ENCODE peak calls at places on chromosome 18, in ten cellular contexts. One of them, this sample, is unnamed.

GRCh38 chr18:75880266-75880665 is 452.8 kb upstream of the SMIM21 start:
- DNase-seq in ovary: no peak
- DNase-seq in psoas muscle: no peak
- DNase-seq in AG09319: no peak
- DNase-seq in stomach: no peak
- DNase-seq in cardiac fibroblast: no peak
- DNase-seq in Peyer's patch: no peak
- DNase-seq in WERI-Rb-1: no peak
- DNase-seq in AG09309: no peak
- DNase-seq in esophagus muscularis mucosa: no peak
- DNase-seq in this sample: peak

GRCh38 chr18:79933765-79934164 is 17.7 kb downstream of the SLC66A2 start:
- DNase-seq in ovary: peak
- DNase-seq in psoas muscle: no peak
- DNase-seq in AG09319: no peak
- DNase-seq in stomach: no peak
- DNase-seq in cardiac fibroblast: peak
- DNase-seq in Peyer's patch: no peak
- DNase-seq in WERI-Rb-1: peak
- DNase-seq in AG09309: no peak
- DNase-seq in esophagus muscularis mucosa: no peak
- DNase-seq in this sample: no peak

GRCh38 chr18:21600526-21601410 is at the start of gene ESCO1:
- DNase-seq in ovary: peak
- DNase-seq in psoas muscle: peak
- DNase-seq in AG09319: peak
- DNase-seq in stomach: peak
- DNase-seq in cardiac fibroblast: peak
- DNase-seq in Peyer's patch: peak
- DNase-seq in WERI-Rb-1: peak
- DNase-seq in AG09309: peak
- DNase-seq in esophagus muscularis mucosa: peak
- DNase-seq in this sample: peak

GRCh38 chr18:4230450-4231168 is 224.5 kb downstream of the DLGAP1 start:
- DNase-seq in ovary: no peak
- DNase-seq in psoas muscle: no peak
- DNase-seq in AG09319: no peak
- DNase-seq in stomach: no peak
- DNase-seq in cardiac fibroblast: no peak
- DNase-seq in Peyer's patch: no peak
- DNase-seq in WERI-Rb-1: no peak
- DNase-seq in AG09309: no peak
- DNase-seq in esophagus muscularis mucosa: no peak
- DNase-seq in this sample: no peak

GRCh38 chr18:63882333-63883141 is 5.0 kb upstream of the SERPINB2 start:
- DNase-seq in ovary: no peak
- DNase-seq in psoas muscle: no peak
- DNase-seq in AG09319: no peak
- DNase-seq in stomach: peak
- DNase-seq in cardiac fibroblast: peak
- DNase-seq in Peyer's patch: no peak
- DNase-seq in WERI-Rb-1: no peak
- DNase-seq in AG09309: peak
- DNase-seq in esophagus muscularis mucosa: no peak
- DNase-seq in this sample: no peak

GRCh38 chr18:51273435-51273834 is 76.0 kb upstream of the MEX3C start:
- DNase-seq in ovary: no peak
- DNase-seq in psoas muscle: no peak
- DNase-seq in AG09319: no peak
- DNase-seq in stomach: no peak
- DNase-seq in cardiac fibroblast: peak
- DNase-seq in Peyer's patch: no peak
- DNase-seq in WERI-Rb-1: no peak
- DNase-seq in AG09309: no peak
- DNase-seq in esophagus muscularis mucosa: no peak
- DNase-seq in this sample: no peak

GRCh38 chr18:63223837-63224236 is 95.7 kb downstream of the BCL2 start:
- DNase-seq in ovary: no peak
- DNase-seq in psoas muscle: no peak
- DNase-seq in AG09319: no peak
- DNase-seq in stomach: no peak
- DNase-seq in cardiac fibroblast: no peak
- DNase-seq in Peyer's patch: no peak
- DNase-seq in WERI-Rb-1: no peak
- DNase-seq in AG09309: no peak
- DNase-seq in esophagus muscularis mucosa: no peak
- DNase-seq in this sample: no peak

GRCh38 chr18:69484699-69485396 is 84.2 kb downstream of the DOK6 start:
- DNase-seq in ovary: no peak
- DNase-seq in psoas muscle: no peak
- DNase-seq in AG09319: no peak
- DNase-seq in stomach: no peak
- DNase-seq in cardiac fibroblast: no peak
- DNase-seq in Peyer's patch: no peak
- DNase-seq in WERI-Rb-1: no peak
- DNase-seq in AG09309: peak
- DNase-seq in esophagus muscularis mucosa: no peak
- DNase-seq in this sample: no peak

DNA sequence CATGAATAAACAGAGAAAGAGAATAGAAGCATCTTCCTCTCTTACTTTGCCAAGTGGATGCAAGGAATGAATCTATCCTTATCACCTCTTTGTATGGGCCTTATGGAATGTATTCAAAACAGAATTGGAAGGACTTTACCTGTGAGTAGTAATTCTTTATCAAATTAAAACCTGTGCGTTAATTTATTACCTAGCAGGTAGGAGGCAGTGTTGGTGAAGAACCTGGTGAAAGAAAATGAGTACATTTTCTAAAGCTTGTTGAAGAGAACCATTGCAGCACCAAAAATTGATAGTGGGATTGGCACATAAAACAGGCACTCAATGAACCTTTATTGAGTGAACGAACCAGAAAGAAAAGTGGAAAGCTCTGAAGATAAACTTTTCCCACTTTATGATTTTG is 1302.1 kb upstream of the CELF4 start:
- DNase-seq in ovary: no peak
- DNase-seq in psoas muscle: no peak
- DNase-seq in AG09319: no peak
- DNase-seq in stomach: no peak
- DNase-seq in cardiac fibroblast: no peak
- DNase-seq in Peyer's patch: no peak
- DNase-seq in WERI-Rb-1: no peak
- DNase-seq in AG09309: no peak
- DNase-seq in esophagus muscularis mucosa: no peak
- DNase-seq in this sample: no peak
- TF ChIP-seq CTCF in ovary: no peak
- TF ChIP-seq CTCF in psoas muscle: no peak
- TF ChIP-seq CTCF in AG09319: no peak
- TF ChIP-seq CTCF in stomach: no peak
- TF ChIP-seq CTCF in cardiac fibroblast: no peak
- TF ChIP-seq CTCF in Peyer's patch: no peak
- TF ChIP-seq CTCF in WERI-Rb-1: no peak
- TF ChIP-seq CTCF in AG09309: no peak
- TF ChIP-seq CTCF in esophagus muscularis mucosa: no peak
- TF ChIP-seq CTCF in this sample: no peak

GRCh38 chr18:49201464-49201863 is 250.7 kb upstream of the SMAD7 start:
- DNase-seq in ovary: no peak
- DNase-seq in psoas muscle: no peak
- DNase-seq in AG09319: no peak
- DNase-seq in stomach: no peak
- DNase-seq in cardiac fibroblast: no peak
- DNase-seq in Peyer's patch: no peak
- DNase-seq in WERI-Rb-1: no peak
- DNase-seq in AG09309: no peak
- DNase-seq in esophagus muscularis mucosa: no peak
- DNase-seq in this sample: no peak

GRCh38 chr18:49207373-49207772 is 253.1 kb downstream of the DYM start:
- DNase-seq in ovary: no peak
- DNase-seq in psoas muscle: no peak
- DNase-seq in AG09319: no peak
- DNase-seq in stomach: no peak
- DNase-seq in cardiac fibroblast: no peak
- DNase-seq in Peyer's patch: no peak
- DNase-seq in WERI-Rb-1: no peak
- DNase-seq in AG09309: no peak
- DNase-seq in esophagus muscularis mucosa: no peak
- DNase-seq in this sample: no peak

GRCh38 chr18:49206717-49207116 is 253.7 kb downstream of the DYM start:
- DNase-seq in ovary: no peak
- DNase-seq in psoas muscle: no peak
- DNase-seq in AG09319: no peak
- DNase-seq in stomach: no peak
- DNase-seq in cardiac fibroblast: peak
- DNase-seq in Peyer's patch: no peak
- DNase-seq in WERI-Rb-1: no peak
- DNase-seq in AG09309: no peak
- DNase-seq in esophagus muscularis mucosa: no peak
- DNase-seq in this sample: no peak
- TF ChIP-seq CTCF in ovary: no peak
- TF ChIP-seq CTCF in psoas muscle: no peak
- TF ChIP-seq CTCF in AG09319: peak
- TF ChIP-seq CTCF in stomach: no peak
- TF ChIP-seq CTCF in cardiac fibroblast: no peak
- TF ChIP-seq CTCF in Peyer's patch: no peak
- TF ChIP-seq CTCF in WERI-Rb-1: no peak
- TF ChIP-seq CTCF in AG09309: peak
- TF ChIP-seq CTCF in esophagus muscularis mucosa: no peak
- TF ChIP-seq CTCF in this sample: peak

DNA sequence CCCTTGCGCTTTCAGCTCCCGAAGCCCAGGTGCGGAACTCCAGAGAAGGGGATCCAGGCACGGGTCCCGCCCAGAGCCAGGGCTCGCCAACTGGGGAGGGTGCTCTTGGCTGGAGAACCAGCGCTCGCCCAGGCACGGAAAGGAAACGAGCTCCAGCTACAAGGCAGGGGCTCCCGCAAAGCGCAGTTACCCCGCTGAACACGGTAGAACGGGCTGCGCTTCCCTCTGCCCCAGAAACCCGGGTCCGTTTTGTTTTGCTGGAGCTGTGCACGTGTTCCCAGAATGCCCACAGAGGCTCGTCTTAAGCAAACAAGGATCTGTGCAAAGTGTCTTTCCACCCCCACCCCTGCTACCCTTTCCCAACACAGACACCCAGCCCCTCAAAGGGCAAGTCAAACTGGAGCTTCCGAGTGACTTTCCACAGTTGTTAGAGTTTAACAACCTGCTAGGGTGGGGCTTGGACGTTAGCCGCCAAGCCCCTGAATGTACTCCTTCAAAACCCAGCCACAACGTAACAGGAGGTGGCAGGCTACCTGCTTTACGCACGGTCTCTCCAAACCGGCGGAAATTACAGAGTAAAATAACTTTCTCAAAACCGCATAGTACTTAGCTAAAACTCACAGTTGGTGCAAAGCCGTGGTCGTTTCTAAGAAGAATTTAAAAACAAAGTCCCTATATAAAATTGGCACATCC is 772 bp downstream of the RNF125 start:
- DNase-seq in ovary: peak
- DNase-seq in psoas muscle: peak
- DNase-seq in AG09319: no peak
- DNase-seq in stomach: peak
- DNase-seq in cardiac fibroblast: peak
- DNase-seq in Peyer's patch: peak
- DNase-seq in WERI-Rb-1: peak
- DNase-seq in AG09309: no peak
- DNase-seq in esophagus muscularis mucosa: no peak
- DNase-seq in this sample: peak
- TF ChIP-seq CTCF in ovary: no peak
- TF ChIP-seq CTCF in psoas muscle: no peak
- TF ChIP-seq CTCF in AG09319: no peak
- TF ChIP-seq CTCF in stomach: no peak
- TF ChIP-seq CTCF in cardiac fibroblast: no peak
- TF ChIP-seq CTCF in Peyer's patch: no peak
- TF ChIP-seq CTCF in WERI-Rb-1: no peak
- TF ChIP-seq CTCF in AG09309: no peak
- TF ChIP-seq CTCF in esophagus muscularis mucosa: no peak
- TF ChIP-seq CTCF in this sample: no peak

DNA sequence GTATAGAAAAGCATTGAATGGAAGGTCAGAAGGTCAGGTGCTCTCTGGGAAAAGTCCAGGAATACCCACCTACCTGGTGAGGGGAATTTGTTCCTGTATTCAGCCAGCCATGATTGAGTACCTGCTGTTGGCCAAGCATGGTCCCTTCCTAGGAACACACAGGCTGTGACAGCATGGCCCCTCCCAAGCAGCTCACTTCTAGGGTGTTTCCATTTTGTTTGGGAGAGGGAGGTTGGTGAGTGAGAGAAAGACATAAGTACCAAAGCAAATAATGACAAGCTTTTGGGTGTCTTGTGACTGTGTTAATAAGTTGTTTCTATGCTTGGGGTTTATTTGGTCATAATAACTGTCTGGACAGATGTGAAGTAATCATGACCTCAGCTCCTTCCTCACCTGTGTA is 46.3 kb downstream of the CABLES1 start:
- DNase-seq in ovary: no peak
- DNase-seq in psoas muscle: no peak
- DNase-seq in AG09319: no peak
- DNase-seq in stomach: no peak
- DNase-seq in cardiac fibroblast: no peak
- DNase-seq in Peyer's patch: no peak
- DNase-seq in WERI-Rb-1: no peak
- DNase-seq in AG09309: no peak
- DNase-seq in esophagus muscularis mucosa: no peak
- DNase-seq in this sample: no peak
- TF ChIP-seq CTCF in ovary: no peak
- TF ChIP-seq CTCF in psoas muscle: no peak
- TF ChIP-seq CTCF in AG09319: no peak
- TF ChIP-seq CTCF in stomach: no peak
- TF ChIP-seq CTCF in cardiac fibroblast: no peak
- TF ChIP-seq CTCF in Peyer's patch: no peak
- TF ChIP-seq CTCF in WERI-Rb-1: no peak
- TF ChIP-seq CTCF in AG09309: no peak
- TF ChIP-seq CTCF in esophagus muscularis mucosa: no peak
- TF ChIP-seq CTCF in this sample: no peak

DNA sequence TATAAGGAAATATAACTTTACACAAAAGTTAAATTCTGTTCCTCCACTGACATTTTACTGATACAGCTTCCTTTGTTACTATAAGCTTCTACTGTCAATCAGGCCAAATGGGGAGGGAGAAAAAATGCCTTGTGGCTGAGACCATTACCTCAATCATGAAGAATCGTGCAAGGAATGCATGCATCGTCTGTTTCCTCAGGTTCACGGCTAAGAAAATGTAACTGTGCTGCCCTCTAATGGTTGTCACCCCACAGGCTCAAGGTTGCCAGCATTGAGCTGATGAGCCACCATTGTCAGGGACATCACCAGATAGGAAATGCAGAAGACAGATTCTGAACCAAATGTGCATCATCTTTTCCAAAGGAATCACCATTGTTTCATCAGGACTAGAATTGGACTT is 426.9 kb downstream of the CDH2 start:
- DNase-seq in ovary: no peak
- DNase-seq in psoas muscle: no peak
- DNase-seq in AG09319: no peak
- DNase-seq in stomach: peak
- DNase-seq in cardiac fibroblast: peak
- DNase-seq in Peyer's patch: no peak
- DNase-seq in WERI-Rb-1: peak
- DNase-seq in AG09309: peak
- DNase-seq in esophagus muscularis mucosa: no peak
- DNase-seq in this sample: no peak
- TF ChIP-seq CTCF in ovary: no peak
- TF ChIP-seq CTCF in psoas muscle: peak
- TF ChIP-seq CTCF in AG09319: peak
- TF ChIP-seq CTCF in stomach: peak
- TF ChIP-seq CTCF in cardiac fibroblast: peak
- TF ChIP-seq CTCF in Peyer's patch: no peak
- TF ChIP-seq CTCF in WERI-Rb-1: peak
- TF ChIP-seq CTCF in AG09309: peak
- TF ChIP-seq CTCF in esophagus muscularis mucosa: no peak
- TF ChIP-seq CTCF in this sample: peak